ENCODE peak calls at places on chromosomes 5 and 9, in ten cellular contexts. R is AG04450, H is sigmoid colon, C is amygdala, D is aorta, Q is putamen, E is pancreas, X is T-helper 9 cell, J is RPMI7951, L is RCC 7860. S is an unnamed sample.

GRCh38 chr9:79912641-79913040 is 340.9 kb downstream of the TLE4 start:
- DNase-seq in R (no peak), Q (no peak), D (no peak), J (peak), X (no peak), H (no peak), C (no peak), L (no peak), E (no peak), S (no peak)

GRCh38 chr5:94544031-94544650 is 74.3 kb downstream of the KIAA0825 start:
- DNase-seq in L (no peak), R (no peak), D (no peak), J (no peak), C (no peak), H (no peak), X (no peak), E (no peak), Q (no peak), S (no peak)

GRCh38 chr9:33159760-33160127 is 7.4 kb downstream of the B4GALT1 start:
- DNase-seq in R (no peak), L (peak), D (peak), E (no peak), H (no peak), Q (no peak), J (peak), C (no peak), X (peak), S (peak)

GRCh38 chr9:114339130-114339908 is 9.7 kb downstream of the ORM2 start:
- DNase-seq in R (no peak), H (peak), E (peak), C (peak), D (peak), L (peak), Q (no peak), X (peak), J (peak), S (peak)

GRCh38 chr5:91382530-91383026 is 539 bp downstream of the ARRDC3 start:
- DNase-seq in R (no peak), D (peak), C (peak), E (peak), H (no peak), J (peak), Q (peak), L (no peak), X (peak), S (peak)

GRCh38 chr9:109737295-109737694 is 42.7 kb upstream of the PALM2AKAP2 start:
- DNase-seq in C (no peak), H (no peak), X (no peak), Q (no peak), L (no peak), J (no peak), D (no peak), E (no peak), R (no peak), S (no peak)

GRCh38 chr5:569868-570361 is 42.2 kb upstream of the CEP72 start:
- DNase-seq in D (no peak), L (no peak), E (no peak), H (peak), X (no peak), J (no peak), Q (no peak), C (no peak), R (no peak), S (no peak)

GRCh38 chr5:10601246-10602030 is 37.6 kb downstream of the ANKRD33B start:
- DNase-seq in L (peak), X (no peak), R (peak), E (peak), D (peak), J (peak), H (peak), C (peak), Q (peak), S (peak)

GRCh38 chr9:33105939-33106338 is 29.5 kb upstream of the SMU1 start:
- DNase-seq in D (no peak), Q (no peak), L (no peak), E (no peak), H (no peak), R (no peak), J (no peak), X (no peak), C (no peak), S (no peak)

GRCh38 chr9:31541626-31542025 is 842.8 kb upstream of the ACO1 start:
- DNase-seq in E (no peak), L (no peak), R (no peak), J (no peak), C (no peak), Q (peak), X (no peak), H (no peak), D (no peak), S (no peak)

S was measured in A172.